ENCODE peak calls at places on chromosomes 5 and 9, in five cellular contexts. L is heart left ventricle, F is transverse colon, P is HepG2, N is tibial nerve. A is an unnamed sample.

GRCh38 chr5:57442080-57442839 is 40.4 kb downstream of the ACTBL2 start:
- DNase-seq in L (peak; percentile 20), F (no peak), P (no peak), N (no peak), A (no peak)

GRCh38 chr5:553874-554273 is 29.6 kb upstream of the SLC9A3 start:
- DNase-seq in L (no peak), F (peak; percentile 87), P (no peak), N (no peak), A (no peak)

GRCh38 chr9:19028835-19029451 is 4.1 kb downstream of the SAXO1 start:
- DNase-seq in L (peak; percentile 36), F (peak; percentile 29), P (peak; percentile 54), N (peak; percentile 45), A (no peak)

GRCh38 chr9:107684224-107684623 is 194.7 kb upstream of the KLF4 start:
- DNase-seq in L (no peak), F (no peak), P (no peak), N (no peak), A (no peak)

GRCh38 chr9:16866542-16866941 is 3.9 kb downstream of the BNC2 start:
- DNase-seq in L (no peak), F (no peak), P (no peak), N (no peak), A (no peak)

GRCh38 chr5:82467006-82467561 is 188.9 kb upstream of the RPS23 start:
- DNase-seq in L (no peak), F (no peak), P (no peak), N (peak; percentile 18), A (no peak)

GRCh38 chr9:84481819-84482218 is 141.3 kb upstream of the SLC28A3 start:
- DNase-seq in L (no peak), F (no peak), P (no peak), N (no peak), A (no peak)

GRCh38 chr9:1231998-1232919 is 182.1 kb downstream of the DMRT2 start:
- DNase-seq in L (peak; percentile 25), F (peak; percentile 31), P (peak; percentile 84), N (peak; percentile 78), A (peak; percentile 87)

GRCh38 chr5:43155394-43156096 is 34.8 kb downstream of the ZNF131 start:
- DNase-seq in L (no peak), F (no peak), P (no peak), N (no peak), A (no peak)

GRCh38 chr5:51472472-51472871 is 89.2 kb downstream of the ISL1 start:
- DNase-seq in L (no peak), F (no peak), P (no peak), N (no peak), A (no peak)

GRCh38 chr5:145980257-145980656 is 43.9 kb downstream of the SH3RF2 start:
- DNase-seq in L (no peak), F (no peak), P (no peak), N (no peak), A (no peak)

GRCh38 chr5:396715-397032 is 46.3 kb upstream of the EXOC3 start:
- DNase-seq in L (no peak), F (no peak), P (no peak), N (no peak), A (peak; percentile 69)

GRCh38 chr5:16899171-16899570 is 36.9 kb downstream of the MYO10 start:
- DNase-seq in L (no peak), F (no peak), P (no peak), N (no peak), A (no peak)

GRCh38 chr5:157280927-157281326 is 15.0 kb downstream of the CYFIP2 start:
- DNase-seq in L (no peak), F (no peak), P (no peak), N (no peak), A (no peak)

GRCh38 chr9:84297162-84297821 is 43.3 kb downstream of the SLC28A3 start:
- DNase-seq in L (no peak), F (no peak), P (no peak), N (no peak), A (no peak)

GRCh38 chr5:158080112-158080511 is 221.2 kb upstream of the CLINT1 start:
- DNase-seq in L (no peak), F (no peak), P (no peak), N (no peak), A (no peak)

GRCh38 chr5:139403787-139404483 is at the start of gene SPATA24:
- DNase-seq in L (peak; percentile 99), F (peak; percentile 98), P (peak; percentile 89), N (peak; percentile 98), A (peak; percentile 99)

GRCh38 chr5:131265318-131265803 is 1.5 kb downstream of the CDC42SE2 start:
- DNase-seq in L (no peak), F (no peak), P (peak; percentile 60), N (no peak), A (no peak)

GRCh38 chr5:141957367-141957993 is 522 bp downstream of the PCDH12 start:
- DNase-seq in L (no peak), F (no peak), P (no peak), N (no peak), A (no peak)

GRCh38 chr9:78860806-78861475 is 564.0 kb downstream of the PSAT1 start:
- DNase-seq in L (no peak), F (no peak), P (no peak), N (no peak), A (no peak)

GRCh38 chr9:123003467-123003866 is 30.0 kb upstream of the GPR21 start:
- DNase-seq in L (no peak), F (no peak), P (no peak), N (no peak), A (no peak)

GRCh38 chr5:175649967-175650366 is 7.9 kb upstream of the HRH2 start:
- DNase-seq in L (no peak), F (no peak), P (no peak), N (no peak), A (no peak)

GRCh38 chr9:122815544-122815943 is 12.8 kb downstream of the PDCL start:
- DNase-seq in L (no peak), F (no peak), P (no peak), N (no peak), A (no peak)

GRCh38 chr5:393846-394275 is 49.1 kb upstream of the EXOC3 start:
- DNase-seq in L (no peak), F (no peak), P (no peak), N (no peak), A (peak; percentile 46)

GRCh38 chr5:150307617-150308426 is 5.1 kb upstream of the ARSI start:
- DNase-seq in L (no peak), F (no peak), P (peak; percentile 99), N (no peak), A (no peak)

DNA sequence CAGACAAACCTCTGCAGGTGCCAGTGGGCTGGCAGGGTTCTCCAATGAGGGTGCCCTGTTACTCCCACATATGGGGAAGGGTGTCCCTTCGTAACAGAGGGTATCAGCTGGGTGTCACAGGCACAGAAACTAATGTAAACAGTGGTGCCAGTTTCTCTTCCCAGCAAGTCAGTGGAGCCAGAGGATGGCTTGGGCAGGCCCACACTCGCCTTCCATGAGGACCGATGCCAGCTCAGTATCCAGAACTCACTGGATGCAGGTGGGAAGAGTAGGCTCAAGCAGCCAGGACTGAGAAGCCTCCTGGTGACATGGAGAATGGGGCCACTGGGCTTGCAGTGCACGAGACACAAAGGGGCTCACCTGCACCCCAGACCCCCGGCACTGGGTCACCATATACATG is 30.4 kb downstream of the FSTL4 start:
- DNase-seq in L (no peak), F (no peak), P (no peak), N (no peak), A (no peak)
- TF ChIP-seq POLR2A in L (no peak), F (no peak), P (no peak), N (no peak), A (no peak)

GRCh38 chr9:87006956-87007355 is 59.6 kb upstream of the GAS1 start:
- DNase-seq in L (no peak), F (no peak), P (no peak), N (no peak), A (no peak)

GRCh38 chr9:87007711-87008360 is 60.5 kb upstream of the GAS1 start:
- DNase-seq in L (no peak), F (no peak), P (no peak), N (no peak), A (no peak)

GRCh38 chr9:86997961-86998360 is 50.7 kb upstream of the GAS1 start:
- DNase-seq in L (no peak), F (no peak), P (no peak), N (no peak), A (no peak)

GRCh38 chr9:87004016-87004415 is 56.7 kb upstream of the GAS1 start:
- DNase-seq in L (no peak), F (no peak), P (no peak), N (no peak), A (no peak)

GRCh38 chr9:87002517-87002916 is 55.2 kb upstream of the GAS1 start:
- DNase-seq in L (no peak), F (no peak), P (no peak), N (no peak), A (no peak)
- TF ChIP-seq POLR2A in L (no peak), F (no peak), P (no peak), N (no peak), A (no peak)

DNA sequence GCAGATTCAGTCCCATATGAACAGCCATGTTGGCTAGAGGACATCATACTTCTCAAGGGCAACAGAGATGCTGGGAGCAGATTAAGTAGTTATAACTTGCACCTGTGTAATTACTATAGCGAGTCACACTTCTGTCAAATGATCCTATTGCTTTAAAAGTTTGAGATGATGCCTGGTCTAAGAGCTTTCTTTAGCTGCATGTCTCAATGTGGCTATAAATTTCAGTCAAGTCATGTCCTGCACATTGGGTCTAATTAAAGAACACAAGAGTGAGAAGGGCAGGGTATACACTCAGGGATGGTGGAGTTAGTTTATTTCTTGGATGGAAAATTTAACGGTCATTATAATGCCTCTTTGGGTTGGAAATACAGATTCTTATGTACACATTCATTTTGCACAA is 557.3 kb downstream of the RAB3C start:
- DNase-seq in L (no peak), F (no peak), P (no peak), N (no peak), A (no peak)
- TF ChIP-seq POLR2A in L (no peak), F (no peak), P (no peak), N (no peak), A (no peak)

DNA sequence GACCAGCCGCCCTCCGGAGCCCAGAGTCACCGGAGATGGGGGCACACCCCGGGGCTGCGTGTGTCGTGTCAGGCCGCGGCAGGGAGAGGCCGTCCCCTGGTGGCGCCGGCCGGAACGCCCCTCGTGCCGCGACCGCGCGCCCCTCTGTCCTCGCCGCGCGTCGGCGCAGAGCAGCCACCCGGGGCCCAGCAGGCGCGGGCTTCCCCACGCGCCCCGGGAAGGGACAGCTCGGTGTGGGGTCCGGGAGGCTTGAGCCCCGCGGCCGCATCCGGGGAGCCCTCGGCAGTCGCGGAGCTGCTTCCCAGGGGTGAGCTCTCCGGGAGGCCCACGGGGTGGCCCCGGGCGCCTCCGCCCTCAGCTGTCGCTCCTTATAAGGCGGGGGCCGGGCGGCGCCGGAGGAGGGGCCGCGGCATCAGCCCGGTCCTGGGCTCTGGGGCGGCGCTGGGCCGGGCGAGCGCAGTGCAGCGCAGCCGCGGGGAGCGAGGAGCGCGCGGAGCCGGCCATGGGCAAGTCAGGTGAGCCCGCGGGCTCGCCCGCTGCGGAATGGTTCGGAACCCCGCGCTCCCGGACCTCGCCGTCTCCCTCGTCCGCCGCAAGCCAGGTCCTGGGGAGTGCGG is at the start of gene GLIPR2:
- DNase-seq in L (peak; percentile 78), F (peak; percentile 87), P (peak; percentile 18), N (peak; percentile 58), A (peak; percentile 84)
- TF ChIP-seq POLR2A in L (peak; percentile 91), F (peak; percentile 65), P (no peak), N (peak; percentile 59), A (peak; percentile 13)